ENCODE peak calls at places on chromosomes 7 and 10, in six cellular contexts. One of them, this sample, is unnamed. For H3K4me1 and H3K9me3, the result is how much of the 10 kb centered on the place peaks cover.

GRCh38 chr10:14518141-14518540 is 187.4 kb upstream of the FRMD4A start:
- ATAC-seq in HCT116: no peak
- ATAC-seq in aorta: no peak
- ATAC-seq in A549: no peak
- ATAC-seq in right cardiac atrium: no peak
- ATAC-seq in psoas muscle: no peak
- ATAC-seq in this sample: no peak

GRCh38 chr7:22230238-22230637 is 126.7 kb downstream of the RAPGEF5 start:
- ATAC-seq in A549: no peak
- ATAC-seq in right cardiac atrium: no peak
- ATAC-seq in psoas muscle: no peak
- ATAC-seq in HCT116: no peak
- ATAC-seq in aorta: no peak
- ATAC-seq in this sample: no peak

GRCh38 chr7:86600506-86601290 is 43.0 kb upstream of the GRM3 start:
- ATAC-seq in HCT116: peak
- ATAC-seq in psoas muscle: no peak
- ATAC-seq in aorta: peak
- ATAC-seq in A549: no peak
- ATAC-seq in right cardiac atrium: no peak
- ATAC-seq in this sample: peak

GRCh38 chr7:25545125-25546008 is 317.1 kb upstream of the NPVF start:
- ATAC-seq in right cardiac atrium: peak
- ATAC-seq in HCT116: peak
- ATAC-seq in psoas muscle: no peak
- ATAC-seq in aorta: peak
- ATAC-seq in A549: no peak
- ATAC-seq in this sample: peak

GRCh38 chr10:93947055-93947454 is 46.7 kb upstream of the PLCE1 start:
- ATAC-seq in aorta: peak
- ATAC-seq in psoas muscle: peak
- ATAC-seq in HCT116: no peak
- ATAC-seq in A549: no peak
- ATAC-seq in right cardiac atrium: peak
- ATAC-seq in this sample: no peak

GRCh38 chr7:13731643-13732042 is 257.8 kb downstream of the ETV1 start:
- ATAC-seq in A549: no peak
- ATAC-seq in psoas muscle: no peak
- ATAC-seq in right cardiac atrium: no peak
- ATAC-seq in HCT116: no peak
- ATAC-seq in aorta: no peak
- ATAC-seq in this sample: no peak

GRCh38 chr7:106418094-106418493 is 133.3 kb upstream of the NAMPT start:
- ATAC-seq in right cardiac atrium: peak
- ATAC-seq in HCT116: no peak
- ATAC-seq in aorta: no peak
- ATAC-seq in psoas muscle: no peak
- ATAC-seq in A549: no peak
- ATAC-seq in this sample: peak

GRCh38 chr10:3465406-3465891 is 292.9 kb upstream of the PITRM1 start:
- ATAC-seq in right cardiac atrium: no peak
- ATAC-seq in psoas muscle: no peak
- ATAC-seq in A549: no peak
- ATAC-seq in aorta: no peak
- ATAC-seq in HCT116: no peak
- ATAC-seq in this sample: no peak

GRCh38 chr10:88347022-88347421 is 236.1 kb downstream of the RNLS start:
- ATAC-seq in A549: no peak
- ATAC-seq in HCT116: no peak
- ATAC-seq in psoas muscle: no peak
- ATAC-seq in right cardiac atrium: no peak
- ATAC-seq in aorta: no peak
- ATAC-seq in this sample: no peak

GRCh38 chr7:118233799-118234198 is 9.3 kb downstream of the ANKRD7 start:
- ATAC-seq in psoas muscle: no peak
- ATAC-seq in A549: no peak
- ATAC-seq in HCT116: no peak
- ATAC-seq in aorta: no peak
- ATAC-seq in right cardiac atrium: no peak
- ATAC-seq in this sample: no peak

GRCh38 chr7:142807855-142808460 is 37.2 kb downstream of the PRSS2 start:
- ATAC-seq in HCT116: no peak
- ATAC-seq in A549: no peak
- ATAC-seq in right cardiac atrium: no peak
- ATAC-seq in psoas muscle: no peak
- ATAC-seq in aorta: no peak
- ATAC-seq in this sample: no peak

GRCh38 chr7:46512901-46513431 is 591.9 kb upstream of the IGFBP3 start:
- ATAC-seq in psoas muscle: no peak
- ATAC-seq in right cardiac atrium: no peak
- ATAC-seq in HCT116: no peak
- ATAC-seq in aorta: no peak
- ATAC-seq in A549: peak
- ATAC-seq in this sample: peak

GRCh38 chr10:100506596-100507356 is 12.9 kb downstream of the SEC31B start:
- ATAC-seq in psoas muscle: no peak
- ATAC-seq in HCT116: no peak
- ATAC-seq in aorta: no peak
- ATAC-seq in right cardiac atrium: no peak
- ATAC-seq in A549: peak
- ATAC-seq in this sample: no peak

GRCh38 chr10:61894150-61894549 is 7.3 kb upstream of the ARID5B start:
- ATAC-seq in aorta: no peak
- ATAC-seq in psoas muscle: no peak
- ATAC-seq in A549: no peak
- ATAC-seq in right cardiac atrium: no peak
- ATAC-seq in HCT116: no peak
- ATAC-seq in this sample: no peak

GRCh38 chr7:49860293-49860692 is 86.9 kb downstream of the VWC2 start:
- ATAC-seq in psoas muscle: no peak
- ATAC-seq in A549: no peak
- ATAC-seq in right cardiac atrium: no peak
- ATAC-seq in aorta: no peak
- ATAC-seq in HCT116: no peak
- ATAC-seq in this sample: no peak

GRCh38 chr10:117860823-117861222 is 185.9 kb downstream of the RAB11FIP2 start:
- ATAC-seq in HCT116: peak
- ATAC-seq in right cardiac atrium: no peak
- ATAC-seq in psoas muscle: no peak
- ATAC-seq in A549: peak
- ATAC-seq in aorta: no peak
- ATAC-seq in this sample: no peak

GRCh38 chr7:137828456-137828855 is 18.3 kb downstream of the DGKI start:
- ATAC-seq in A549: no peak
- ATAC-seq in HCT116: no peak
- ATAC-seq in aorta: no peak
- ATAC-seq in right cardiac atrium: no peak
- ATAC-seq in psoas muscle: no peak
- ATAC-seq in this sample: no peak

GRCh38 chr7:25478925-25479324 is 250.6 kb upstream of the NPVF start:
- ATAC-seq in right cardiac atrium: no peak
- ATAC-seq in psoas muscle: no peak
- ATAC-seq in A549: no peak
- ATAC-seq in aorta: no peak
- ATAC-seq in HCT116: no peak
- ATAC-seq in this sample: no peak

GRCh38 chr10:101238732-101239105 is 9.5 kb upstream of the LBX1 start:
- ATAC-seq in HCT116: peak
- ATAC-seq in aorta: no peak
- ATAC-seq in right cardiac atrium: peak
- ATAC-seq in psoas muscle: no peak
- ATAC-seq in A549: peak
- ATAC-seq in this sample: no peak

GRCh38 chr7:96331233-96331632 is 9.3 kb upstream of the SLC25A13 start:
- ATAC-seq in aorta: no peak
- ATAC-seq in psoas muscle: no peak
- ATAC-seq in right cardiac atrium: no peak
- ATAC-seq in A549: no peak
- ATAC-seq in HCT116: no peak
- ATAC-seq in this sample: no peak

GRCh38 chr10:102284531-102284930 is 39.2 kb downstream of the GBF1 start:
- ATAC-seq in psoas muscle: no peak
- ATAC-seq in HCT116: no peak
- ATAC-seq in A549: no peak
- ATAC-seq in aorta: no peak
- ATAC-seq in right cardiac atrium: no peak
- ATAC-seq in this sample: no peak

GRCh38 chr7:101235522-101235921 is 2.1 kb downstream of the CLDN15 start:
- ATAC-seq in aorta: no peak
- ATAC-seq in A549: no peak
- ATAC-seq in psoas muscle: no peak
- ATAC-seq in HCT116: no peak
- ATAC-seq in right cardiac atrium: no peak
- ATAC-seq in this sample: no peak

GRCh38 chr7:116674508-116675173 is 2.6 kb downstream of the MET start:
- ATAC-seq in right cardiac atrium: no peak
- ATAC-seq in aorta: no peak
- ATAC-seq in HCT116: no peak
- ATAC-seq in psoas muscle: no peak
- ATAC-seq in A549: peak
- ATAC-seq in this sample: no peak

GRCh38 chr7:116678812-116679211 is 6.8 kb downstream of the MET start:
- ATAC-seq in right cardiac atrium: no peak
- ATAC-seq in psoas muscle: no peak
- ATAC-seq in HCT116: no peak
- ATAC-seq in aorta: no peak
- ATAC-seq in A549: no peak
- ATAC-seq in this sample: no peak

GRCh38 chr7:116673504-116673865 is 1.5 kb downstream of the MET start:
- ATAC-seq in A549: no peak
- ATAC-seq in right cardiac atrium: no peak
- ATAC-seq in aorta: no peak
- ATAC-seq in psoas muscle: no peak
- ATAC-seq in HCT116: no peak
- ATAC-seq in this sample: no peak

GRCh38 chr7:116672596-116673503 is 854 bp downstream of the MET start:
- ATAC-seq in right cardiac atrium: peak
- ATAC-seq in HCT116: peak
- ATAC-seq in psoas muscle: peak
- ATAC-seq in A549: peak
- ATAC-seq in aorta: no peak
- ATAC-seq in this sample: no peak

DNA sequence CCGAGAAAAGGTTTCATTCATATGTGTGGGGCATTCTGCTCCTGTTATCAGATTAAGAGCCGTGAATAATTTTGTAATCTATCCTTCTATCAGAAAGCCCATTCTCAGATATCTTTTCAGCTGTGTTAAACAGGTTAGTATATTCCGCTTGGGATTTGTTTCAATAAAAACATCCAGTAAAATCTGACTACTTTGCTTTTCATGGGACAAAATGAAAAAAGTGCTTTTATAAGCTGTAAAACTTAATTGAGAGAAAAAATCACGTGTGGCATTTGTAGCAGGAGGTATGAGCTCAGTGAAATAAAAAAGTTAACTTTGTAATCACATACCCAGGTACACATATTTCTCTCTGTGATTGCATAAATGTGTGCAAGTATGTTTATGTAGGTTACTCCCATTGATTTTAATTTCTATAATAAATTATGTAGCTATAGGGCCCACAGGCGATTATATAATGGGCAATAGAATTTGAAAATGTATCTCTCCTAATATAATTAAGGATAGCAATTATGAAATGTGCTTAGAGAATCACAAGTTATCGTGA is 3.9 kb downstream of the MET start:
- ATAC-seq in A549: no peak
- ATAC-seq in aorta: no peak
- ATAC-seq in psoas muscle: no peak
- ATAC-seq in right cardiac atrium: no peak
- ATAC-seq in HCT116: no peak
- ATAC-seq in this sample: no peak
- H3K4me1 ChIP-seq in A549: half or more
- H3K4me1 ChIP-seq in aorta: under half
- H3K4me1 ChIP-seq in psoas muscle: under half
- H3K4me1 ChIP-seq in right cardiac atrium: under half
- H3K4me1 ChIP-seq in HCT116: half or more
- H3K4me1 ChIP-seq in this sample: under half

GRCh38 chr7:56053993-56054392 is 2.4 kb downstream of the CCT6A start:
- ATAC-seq in psoas muscle: no peak
- ATAC-seq in HCT116: no peak
- ATAC-seq in right cardiac atrium: no peak
- ATAC-seq in aorta: no peak
- ATAC-seq in A549: no peak
- ATAC-seq in this sample: no peak
- H3K4me3 ChIP-seq in psoas muscle: no peak
- H3K4me3 ChIP-seq in HCT116: no peak
- H3K4me3 ChIP-seq in right cardiac atrium: no peak
- H3K4me3 ChIP-seq in aorta: no peak
- H3K4me3 ChIP-seq in A549: no peak
- H3K4me3 ChIP-seq in this sample: no peak

GRCh38 chr7:29435167-29435566 is 128.5 kb upstream of the PRR15 start:
- ATAC-seq in aorta: no peak
- ATAC-seq in right cardiac atrium: no peak
- ATAC-seq in psoas muscle: no peak
- ATAC-seq in A549: no peak
- ATAC-seq in HCT116: no peak
- ATAC-seq in this sample: no peak

GRCh38 chr7:29431686-29432085 is 131.9 kb upstream of the PRR15 start:
- ATAC-seq in aorta: no peak
- ATAC-seq in A549: no peak
- ATAC-seq in right cardiac atrium: no peak
- ATAC-seq in HCT116: no peak
- ATAC-seq in psoas muscle: no peak
- ATAC-seq in this sample: no peak

GRCh38 chr7:29429421-29429820 is 134.2 kb upstream of the PRR15 start:
- ATAC-seq in A549: no peak
- ATAC-seq in HCT116: no peak
- ATAC-seq in psoas muscle: no peak
- ATAC-seq in aorta: no peak
- ATAC-seq in right cardiac atrium: no peak
- ATAC-seq in this sample: no peak

GRCh38 chr7:29430279-29430949 is 133.2 kb upstream of the PRR15 start:
- ATAC-seq in HCT116: no peak
- ATAC-seq in right cardiac atrium: no peak
- ATAC-seq in aorta: no peak
- ATAC-seq in psoas muscle: no peak
- ATAC-seq in A549: no peak
- ATAC-seq in this sample: no peak

DNA sequence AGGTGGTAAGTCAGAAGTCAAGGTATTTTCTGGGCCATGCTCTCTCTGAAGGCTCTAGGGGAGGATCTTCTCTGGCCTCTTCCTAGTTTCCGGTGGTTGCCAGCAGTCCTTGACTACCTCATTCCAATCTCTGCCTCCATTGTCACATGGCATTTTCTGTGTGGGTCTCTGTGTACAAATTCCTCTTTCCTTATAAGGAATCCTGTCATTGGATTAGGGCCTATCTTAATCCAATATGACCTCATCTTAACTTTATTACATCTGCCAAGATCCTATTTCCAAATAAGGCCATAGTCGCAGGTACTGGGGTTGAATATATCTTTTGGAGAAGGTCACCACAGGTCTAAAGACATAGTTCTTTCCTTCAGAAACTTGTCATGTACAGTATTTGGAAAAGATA is 129.2 kb upstream of the PRR15 start:
- ATAC-seq in right cardiac atrium: no peak
- ATAC-seq in psoas muscle: no peak
- ATAC-seq in A549: no peak
- ATAC-seq in aorta: no peak
- ATAC-seq in HCT116: no peak
- ATAC-seq in this sample: no peak
- H3K9me3 ChIP-seq in right cardiac atrium: under half
- H3K9me3 ChIP-seq in psoas muscle: under half
- H3K9me3 ChIP-seq in A549: under half
- H3K9me3 ChIP-seq in aorta: under half
- H3K9me3 ChIP-seq in HCT116: under half
- H3K9me3 ChIP-seq in this sample: under half

GRCh38 chr10:6619663-6620062 is 39.6 kb upstream of the PRKCQ start:
- ATAC-seq in right cardiac atrium: no peak
- ATAC-seq in A549: no peak
- ATAC-seq in aorta: no peak
- ATAC-seq in psoas muscle: peak
- ATAC-seq in HCT116: no peak
- ATAC-seq in this sample: no peak
- H3K4me1 ChIP-seq in right cardiac atrium: under half
- H3K4me1 ChIP-seq in A549: under half
- H3K4me1 ChIP-seq in aorta: under half
- H3K4me1 ChIP-seq in psoas muscle: under half
- H3K4me1 ChIP-seq in HCT116: under half
- H3K4me1 ChIP-seq in this sample: under half

This sample was measured in gastroesophageal sphincter.